ENCODE peak calls at places on chromosome 17, in nine cellular contexts. O is activated T-cell treated with anti-CD3 and anti-CD28 coated beads for 24 hours; C is NCI-H1092; K is H9; H is stimulated activated CD4-positive, alpha-beta T cell treated with anti-CD3 and anti-CD28 coated beads, Interleukin-12 subunit alpha, Interleukin-12 subunit beta, amount 100 ng/mL, for 48 hours; Y is RWPE1; S is DMS153; A is mesothelial cell of epicardium; Z is Daoy. G is an unnamed sample.

GRCh38 chr17:62781826-62782225 is 26.3 kb downstream of the MARCHF10 start:
- DNase-seq in A (no peak), Y (peak; percentile 83), C (no peak), Z (no peak), H (no peak), O (no peak), K (peak; percentile 10), S (no peak), G (peak; percentile 48)

GRCh38 chr17:9050801-9051401 is 29.6 kb downstream of the NTN1 start:
- DNase-seq in C (no peak), S (no peak), H (no peak), O (no peak), Y (peak; percentile 97), K (peak; percentile 88), A (no peak), Z (peak; percentile 76), G (no peak)

GRCh38 chr17:71180801-71181385 is 939.9 kb upstream of the SOX9 start:
- DNase-seq in S (peak; percentile 92), H (no peak), Z (peak; percentile 70), O (no peak), A (no peak), Y (no peak), K (no peak), C (peak; percentile 90), G (no peak)

GRCh38 chr17:33390479-33391027 is 97.5 kb upstream of the ASIC2 start:
- DNase-seq in A (no peak), Z (peak; percentile 52), O (no peak), S (no peak), C (no peak), H (no peak), Y (no peak), K (no peak), G (no peak)

GRCh38 chr17:59332890-59333377 is 1.5 kb downstream of the YPEL2 start:
- DNase-seq in O (no peak), Z (no peak), Y (no peak), H (no peak), C (no peak), K (no peak), S (no peak), A (no peak), G (peak; percentile 53)

GRCh38 chr17:57856792-57857620 is 7.2 kb upstream of the MRPS23 start:
- DNase-seq in Y (no peak), O (no peak), H (no peak), K (no peak), A (no peak), C (no peak), S (no peak), Z (no peak), G (no peak)

GRCh38 chr17:78847052-78847451 is 6.4 kb upstream of the USP36 start:
- DNase-seq in H (no peak), O (no peak), Z (no peak), K (no peak), S (no peak), Y (no peak), C (no peak), A (no peak), G (no peak)

GRCh38 chr17:49687878-49688491 is 10.1 kb upstream of the SPOP start:
- DNase-seq in O (no peak), K (peak; percentile 28), H (no peak), Z (peak; percentile 30), Y (no peak), S (peak; percentile 33), A (no peak), C (no peak), G (no peak)